ENCODE peak calls at places on chromosome 16, in seven cellular contexts. One of them, this sample, is unnamed.

GRCh38 chr16:2492292-2492691 is 17.4 kb downstream of the TBC1D24 start:
- DNase-seq in H1: no peak
- DNase-seq in HCT116: no peak
- DNase-seq in GM12878: no peak
- DNase-seq in K562: no peak
- DNase-seq in HepG2: no peak
- DNase-seq in SK-N-SH: no peak
- DNase-seq in this sample: no peak

GRCh38 chr16:48850097-48850496 is 240.1 kb upstream of the N4BP1 start:
- DNase-seq in H1: no peak
- DNase-seq in HCT116: no peak
- DNase-seq in GM12878: no peak
- DNase-seq in K562: no peak
- DNase-seq in HepG2: no peak
- DNase-seq in SK-N-SH: no peak
- DNase-seq in this sample: no peak

GRCh38 chr16:54282923-54283734 is 3.5 kb downstream of the IRX3 start:
- DNase-seq in H1: no peak
- DNase-seq in HCT116: no peak
- DNase-seq in GM12878: no peak
- DNase-seq in K562: no peak
- DNase-seq in HepG2: no peak
- DNase-seq in SK-N-SH: no peak
- DNase-seq in this sample: no peak

GRCh38 chr16:48963901-48964615 is 317.6 kb downstream of the CBLN1 start:
- DNase-seq in H1: no peak
- DNase-seq in HCT116: peak; percentile 74
- DNase-seq in GM12878: no peak
- DNase-seq in K562: no peak
- DNase-seq in HepG2: no peak
- DNase-seq in SK-N-SH: no peak
- DNase-seq in this sample: peak; percentile 61

GRCh38 chr16:57700801-57701551 is 6.4 kb downstream of the DRC7 start:
- DNase-seq in H1: no peak
- DNase-seq in HCT116: no peak
- DNase-seq in GM12878: no peak
- DNase-seq in K562: no peak
- DNase-seq in HepG2: peak; percentile 81
- DNase-seq in SK-N-SH: no peak
- DNase-seq in this sample: no peak

GRCh38 chr16:70433456-70434103 is 5.3 kb downstream of the ST3GAL2 start:
- DNase-seq in H1: no peak
- DNase-seq in HCT116: no peak
- DNase-seq in GM12878: no peak
- DNase-seq in K562: no peak
- DNase-seq in HepG2: no peak
- DNase-seq in SK-N-SH: peak; percentile 70
- DNase-seq in this sample: no peak

GRCh38 chr16:2827831-2828520 is 2.1 kb upstream of the ZG16B start:
- DNase-seq in H1: no peak
- DNase-seq in HCT116: no peak
- DNase-seq in GM12878: no peak
- DNase-seq in K562: no peak
- DNase-seq in HepG2: no peak
- DNase-seq in SK-N-SH: no peak
- DNase-seq in this sample: no peak

GRCh38 chr16:89556750-89557149 is 3.7 kb upstream of the RPL13 start:
- DNase-seq in H1: no peak
- DNase-seq in HCT116: no peak
- DNase-seq in GM12878: no peak
- DNase-seq in K562: no peak
- DNase-seq in HepG2: no peak
- DNase-seq in SK-N-SH: no peak
- DNase-seq in this sample: no peak

GRCh38 chr16:54176376-54176901 is 110.1 kb downstream of the IRX3 start:
- DNase-seq in H1: no peak
- DNase-seq in HCT116: no peak
- DNase-seq in GM12878: no peak
- DNase-seq in K562: no peak
- DNase-seq in HepG2: peak; percentile 99
- DNase-seq in SK-N-SH: no peak
- DNase-seq in this sample: no peak

GRCh38 chr16:1942810-1943726 is at the start of gene MSRB1:
- DNase-seq in H1: peak; percentile 96
- DNase-seq in HCT116: peak; percentile 95
- DNase-seq in GM12878: peak; percentile 91
- DNase-seq in K562: peak; percentile 100
- DNase-seq in HepG2: peak; percentile 98
- DNase-seq in SK-N-SH: peak; percentile 100
- DNase-seq in this sample: no peak

GRCh38 chr16:2151188-2152091 is 3.0 kb downstream of the RAB26 start:
- DNase-seq in H1: no peak
- DNase-seq in HCT116: no peak
- DNase-seq in GM12878: no peak
- DNase-seq in K562: peak; percentile 28
- DNase-seq in HepG2: no peak
- DNase-seq in SK-N-SH: no peak
- DNase-seq in this sample: no peak

GRCh38 chr16:31333686-31334649 is 21.0 kb upstream of the ITGAX start:
- DNase-seq in H1: no peak
- DNase-seq in HCT116: peak; percentile 52
- DNase-seq in GM12878: no peak
- DNase-seq in K562: peak; percentile 61
- DNase-seq in HepG2: peak; percentile 66
- DNase-seq in SK-N-SH: peak; percentile 22
- DNase-seq in this sample: peak; percentile 27

GRCh38 chr16:84729716-84730320 is 30.0 kb downstream of the USP10 start:
- DNase-seq in H1: no peak
- DNase-seq in HCT116: no peak
- DNase-seq in GM12878: no peak
- DNase-seq in K562: no peak
- DNase-seq in HepG2: no peak
- DNase-seq in SK-N-SH: no peak
- DNase-seq in this sample: no peak

GRCh38 chr16:70676571-70677498 is 9.0 kb downstream of the MTSS2 start:
- DNase-seq in H1: no peak
- DNase-seq in HCT116: no peak
- DNase-seq in GM12878: no peak
- DNase-seq in K562: no peak
- DNase-seq in HepG2: no peak
- DNase-seq in SK-N-SH: peak; percentile 16
- DNase-seq in this sample: no peak

GRCh38 chr16:9177861-9178260 is 86.4 kb downstream of the HAPSTR1 start:
- DNase-seq in H1: no peak
- DNase-seq in HCT116: no peak
- DNase-seq in GM12878: no peak
- DNase-seq in K562: no peak
- DNase-seq in HepG2: no peak
- DNase-seq in SK-N-SH: no peak
- DNase-seq in this sample: no peak

GRCh38 chr16:27319257-27319965 is 5.6 kb downstream of the IL4R start:
- DNase-seq in H1: no peak
- DNase-seq in HCT116: no peak
- DNase-seq in GM12878: no peak
- DNase-seq in K562: no peak
- DNase-seq in HepG2: no peak
- DNase-seq in SK-N-SH: no peak
- DNase-seq in this sample: no peak

GRCh38 chr16:566475-567361 is at the start of gene NHLRC4:
- DNase-seq in H1: no peak
- DNase-seq in HCT116: no peak
- DNase-seq in GM12878: no peak
- DNase-seq in K562: peak; percentile 90
- DNase-seq in HepG2: peak; percentile 50
- DNase-seq in SK-N-SH: peak; percentile 80
- DNase-seq in this sample: no peak

GRCh38 chr16:3063617-3064389 is 1.6 kb upstream of the IL32 start:
- DNase-seq in H1: no peak
- DNase-seq in HCT116: no peak
- DNase-seq in GM12878: no peak
- DNase-seq in K562: no peak
- DNase-seq in HepG2: no peak
- DNase-seq in SK-N-SH: no peak
- DNase-seq in this sample: no peak

GRCh38 chr16:21568502-21569189 is 30.7 kb upstream of the METTL9 start:
- DNase-seq in H1: no peak
- DNase-seq in HCT116: no peak
- DNase-seq in GM12878: no peak
- DNase-seq in K562: no peak
- DNase-seq in HepG2: no peak
- DNase-seq in SK-N-SH: no peak
- DNase-seq in this sample: no peak

GRCh38 chr16:14424595-14424994 is 205.5 kb downstream of the PARN start:
- DNase-seq in H1: no peak
- DNase-seq in HCT116: no peak
- DNase-seq in GM12878: no peak
- DNase-seq in K562: no peak
- DNase-seq in HepG2: no peak
- DNase-seq in SK-N-SH: no peak
- DNase-seq in this sample: no peak

DNA sequence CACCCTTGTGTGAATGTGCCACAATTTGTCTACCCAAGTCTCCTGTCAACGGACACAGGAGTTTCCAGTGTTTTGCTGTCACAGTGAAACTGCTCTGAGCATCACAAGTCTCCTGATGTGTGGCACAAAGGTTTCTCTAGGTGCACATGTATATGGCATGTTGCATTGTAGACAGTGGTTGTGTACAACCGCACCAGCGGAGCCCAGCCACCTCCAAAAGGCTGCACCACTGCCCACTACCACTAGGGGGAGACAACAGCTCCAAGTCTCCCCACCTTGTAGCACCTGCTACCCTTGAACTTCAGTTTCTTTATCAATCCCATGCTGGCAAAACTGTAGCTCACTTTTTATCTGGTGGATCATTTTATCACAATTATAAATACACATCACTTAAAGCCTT is 95.5 kb upstream of the ZNF469 start:
- DNase-seq in H1: no peak
- DNase-seq in HCT116: peak; percentile 63
- DNase-seq in GM12878: no peak
- DNase-seq in K562: peak; percentile 80
- DNase-seq in HepG2: peak; percentile 18
- DNase-seq in SK-N-SH: peak; percentile 60
- DNase-seq in this sample: no peak
- TF ChIP-seq SIN3A in H1: no peak
- TF ChIP-seq SIN3A in HCT116: no peak
- TF ChIP-seq SIN3A in GM12878: no peak
- TF ChIP-seq SIN3A in K562: no peak
- TF ChIP-seq SIN3A in HepG2: no peak
- TF ChIP-seq SIN3A in SK-N-SH: no peak
- TF ChIP-seq SIN3A in this sample: no peak

DNA sequence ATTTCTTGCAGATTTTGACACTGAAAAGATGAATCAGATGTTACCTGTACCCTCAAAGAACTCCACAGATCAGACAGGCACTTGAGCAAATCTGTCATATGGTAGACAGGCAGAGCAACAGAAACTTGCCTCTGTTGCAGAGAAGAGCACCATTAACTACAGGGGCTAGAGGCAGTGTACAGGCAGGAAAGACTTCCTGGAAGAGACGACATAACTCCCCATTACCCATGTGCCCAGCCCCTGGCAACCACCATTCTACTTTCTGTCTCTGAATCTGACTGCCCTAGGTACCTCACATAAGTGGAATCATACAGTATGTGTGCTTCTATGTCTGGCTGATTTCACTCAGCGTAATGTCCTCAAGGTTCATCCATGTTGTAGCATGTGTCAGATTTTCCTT is 15.5 kb downstream of the GFOD2 start:
- DNase-seq in H1: no peak
- DNase-seq in HCT116: no peak
- DNase-seq in GM12878: no peak
- DNase-seq in K562: no peak
- DNase-seq in HepG2: no peak
- DNase-seq in SK-N-SH: no peak
- DNase-seq in this sample: no peak
- TF ChIP-seq SIN3A in H1: no peak
- TF ChIP-seq SIN3A in HCT116: no peak
- TF ChIP-seq SIN3A in GM12878: no peak
- TF ChIP-seq SIN3A in K562: no peak
- TF ChIP-seq SIN3A in HepG2: no peak
- TF ChIP-seq SIN3A in SK-N-SH: no peak
- TF ChIP-seq SIN3A in this sample: no peak

GRCh38 chr16:59108374-59108773 is 374.3 kb upstream of the GOT2 start:
- DNase-seq in H1: no peak
- DNase-seq in HCT116: no peak
- DNase-seq in GM12878: no peak
- DNase-seq in K562: no peak
- DNase-seq in HepG2: no peak
- DNase-seq in SK-N-SH: no peak
- DNase-seq in this sample: no peak

GRCh38 chr16:59116744-59117143 is 382.6 kb upstream of the GOT2 start:
- DNase-seq in H1: no peak
- DNase-seq in HCT116: no peak
- DNase-seq in GM12878: no peak
- DNase-seq in K562: no peak
- DNase-seq in HepG2: no peak
- DNase-seq in SK-N-SH: no peak
- DNase-seq in this sample: no peak

GRCh38 chr16:59114790-59115189 is 380.7 kb upstream of the GOT2 start:
- DNase-seq in H1: no peak
- DNase-seq in HCT116: no peak
- DNase-seq in GM12878: no peak
- DNase-seq in K562: no peak
- DNase-seq in HepG2: no peak
- DNase-seq in SK-N-SH: no peak
- DNase-seq in this sample: no peak

GRCh38 chr16:59111280-59111679 is 377.2 kb upstream of the GOT2 start:
- DNase-seq in H1: no peak
- DNase-seq in HCT116: no peak
- DNase-seq in GM12878: no peak
- DNase-seq in K562: no peak
- DNase-seq in HepG2: no peak
- DNase-seq in SK-N-SH: no peak
- DNase-seq in this sample: no peak

GRCh38 chr16:59113009-59113408 is 378.9 kb upstream of the GOT2 start:
- DNase-seq in H1: no peak
- DNase-seq in HCT116: no peak
- DNase-seq in GM12878: no peak
- DNase-seq in K562: no peak
- DNase-seq in HepG2: no peak
- DNase-seq in SK-N-SH: no peak
- DNase-seq in this sample: no peak
- TF ChIP-seq SIN3A in H1: no peak
- TF ChIP-seq SIN3A in HCT116: no peak
- TF ChIP-seq SIN3A in GM12878: no peak
- TF ChIP-seq SIN3A in K562: no peak
- TF ChIP-seq SIN3A in HepG2: no peak
- TF ChIP-seq SIN3A in SK-N-SH: no peak
- TF ChIP-seq SIN3A in this sample: no peak

DNA sequence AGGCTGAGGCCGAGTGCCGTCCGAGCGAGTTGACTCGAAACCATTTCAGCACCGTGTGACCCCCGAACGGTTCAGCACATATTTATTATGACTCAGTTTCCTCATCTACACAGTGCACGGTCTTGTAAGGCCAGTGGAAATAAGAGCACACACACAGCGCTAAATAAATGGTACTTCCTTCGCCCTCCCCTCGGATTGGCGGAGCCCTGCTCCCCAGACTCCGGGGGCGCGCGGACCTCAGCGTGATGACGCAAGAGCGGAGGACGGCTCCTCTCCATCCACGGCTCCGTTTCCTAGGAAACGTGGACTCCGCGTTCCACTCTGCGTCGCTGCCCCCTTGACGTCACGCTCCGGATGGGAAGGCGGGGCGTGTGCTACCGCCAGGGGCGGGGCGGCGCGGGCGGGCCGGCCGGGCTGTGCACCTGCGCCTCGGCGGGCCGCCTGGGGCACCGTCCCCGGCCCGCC is at the start of gene PARD6A:
- DNase-seq in H1: peak; percentile 93
- DNase-seq in HCT116: peak; percentile 94
- DNase-seq in GM12878: peak; percentile 87
- DNase-seq in K562: peak; percentile 99
- DNase-seq in HepG2: peak; percentile 94
- DNase-seq in SK-N-SH: peak; percentile 99
- DNase-seq in this sample: peak; percentile 41
- TF ChIP-seq SIN3A in H1: peak; percentile 91
- TF ChIP-seq SIN3A in HCT116: no peak
- TF ChIP-seq SIN3A in GM12878: peak; percentile 59
- TF ChIP-seq SIN3A in K562: peak; percentile 82
- TF ChIP-seq SIN3A in HepG2: peak; percentile 88
- TF ChIP-seq SIN3A in SK-N-SH: peak; percentile 56
- TF ChIP-seq SIN3A in this sample: no peak